ENCODE peak calls at places on chromosomes 7 and 10, in five cellular contexts. P is vagina; L is heart right ventricle; Q is neural progenitor cell; O is naive thymus-derived CD4-positive, alpha-beta T cell. R is an unnamed sample. For H3K36me3 and H3K4me1, the result is how much of the 10 kb centered on the place peaks cover.

GRCh38 chr7:149133311-149133710 is 7.2 kb upstream of the ZNF425 start:
- DNase-seq in P (no peak), L (no peak), Q (no peak), O (no peak), R (no peak)

GRCh38 chr10:7794627-7795026 is 6.7 kb downstream of the ATP5F1C start:
- DNase-seq in P (no peak), L (no peak), Q (no peak), O (no peak), R (no peak)

GRCh38 chr10:52999258-52999657 is 226.7 kb upstream of the MBL2 start:
- DNase-seq in P (no peak), L (no peak), Q (no peak), O (no peak), R (no peak)

GRCh38 chr7:100598425-100598824 is 3.7 kb upstream of the PCOLCE start:
- DNase-seq in P (no peak), L (no peak), Q (no peak), O (no peak), R (no peak)

GRCh38 chr7:96710544-96710943 is 898 bp upstream of the SEM1 start:
- DNase-seq in P (no peak), L (no peak), Q (no peak), O (no peak), R (no peak)

GRCh38 chr10:13922591-13922990 is 335.8 kb downstream of the PRPF18 start:
- DNase-seq in P (no peak), L (no peak), Q (no peak), O (no peak), R (no peak)

GRCh38 chr10:127386606-127387327 is 162.3 kb upstream of the NPS start:
- DNase-seq in P (no peak), L (no peak), Q (peak), O (no peak), R (no peak)

GRCh38 chr7:69781412-69781846 is 183.2 kb downstream of the AUTS2 start:
- DNase-seq in P (no peak), L (no peak), Q (no peak), O (no peak), R (peak)

GRCh38 chr7:129739427-129739826 is 127.9 kb downstream of the NRF1 start:
- DNase-seq in P (no peak), L (peak), Q (no peak), O (no peak), R (peak)

GRCh38 chr7:95781967-95782586 is 9.7 kb downstream of the DYNC1I1 start:
- DNase-seq in P (no peak), L (no peak), Q (no peak), O (no peak), R (no peak)

GRCh38 chr10:12050528-12050927 is 7.9 kb upstream of the UPF2 start:
- DNase-seq in P (no peak), L (no peak), Q (no peak), O (no peak), R (no peak)

GRCh38 chr10:75431180-75432111 is at the start of gene LRMDA:
- DNase-seq in P (no peak), L (peak), Q (peak), O (no peak), R (peak)

GRCh38 chr7:74094224-74095095 is 10.9 kb downstream of the LIMK1 start:
- DNase-seq in P (no peak), L (peak), Q (peak), O (peak), R (peak)

GRCh38 chr7:74097937-74098614 is 14.5 kb downstream of the LIMK1 start:
- DNase-seq in P (no peak), L (no peak), Q (no peak), O (no peak), R (no peak)

GRCh38 chr7:74101061-74101681 is 17.6 kb downstream of the LIMK1 start:
- DNase-seq in P (no peak), L (no peak), Q (no peak), O (no peak), R (no peak)

GRCh38 chr7:74103219-74103772 is 19.7 kb downstream of the LIMK1 start:
- DNase-seq in P (no peak), L (no peak), Q (no peak), O (no peak), R (no peak)

GRCh38 chr7:74099031-74099430 is 15.4 kb downstream of the LIMK1 start:
- DNase-seq in P (no peak), L (no peak), Q (no peak), O (no peak), R (no peak)
- H3K36me3 ChIP-seq in P (under half), L (half or more), Q (under half), O (under half), R (under half)

DNA sequence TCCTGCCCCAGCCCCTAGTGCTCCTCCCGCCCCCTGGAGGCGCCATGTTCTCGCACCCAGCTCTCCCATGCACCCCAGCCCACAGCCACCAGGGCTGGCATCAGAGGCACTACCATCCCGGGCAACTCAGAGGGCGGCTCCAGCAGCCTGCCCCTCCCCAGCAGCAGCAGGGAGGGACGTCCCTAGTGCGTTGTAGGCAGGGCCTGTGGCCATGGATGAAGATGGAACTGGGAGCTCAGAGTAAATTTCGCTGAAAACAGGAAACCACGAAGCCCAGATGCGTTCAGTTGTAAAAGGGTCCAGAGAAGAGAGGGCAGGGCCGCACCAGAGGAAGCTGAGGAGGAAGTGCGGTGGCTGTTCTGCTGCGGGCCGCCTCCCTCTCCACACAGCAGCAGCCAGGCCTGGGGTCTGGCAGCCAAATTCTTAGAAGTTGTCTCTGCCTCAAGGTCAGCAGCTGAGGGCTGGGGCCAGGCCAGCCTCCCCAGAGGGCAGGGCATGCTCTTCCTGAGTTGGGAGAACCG is 24.6 kb downstream of the VSIR start:
- DNase-seq in P (no peak), L (peak), Q (no peak), O (peak), R (peak)
- H3K4me1 ChIP-seq in P (half or more), L (half or more), Q (under half), O (half or more), R (under half)

DNA sequence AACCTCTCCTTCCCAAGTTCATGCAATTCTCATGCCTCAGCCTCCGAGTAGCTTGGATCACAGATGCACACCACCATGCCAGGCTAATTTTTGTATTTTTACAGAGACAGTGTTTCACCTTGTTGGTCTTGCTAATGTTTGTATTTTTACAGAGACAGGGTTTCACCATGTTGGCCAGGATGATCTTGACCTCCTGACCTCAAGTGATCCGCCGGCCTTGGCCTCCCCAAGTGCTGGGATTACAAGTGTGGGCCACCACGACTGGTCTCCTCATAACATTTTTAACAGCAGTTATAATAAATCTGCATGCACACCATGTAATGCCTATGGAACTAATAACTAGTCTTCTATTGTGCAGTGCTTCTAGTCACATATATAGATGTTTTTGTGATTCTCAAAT is 123.8 kb upstream of the VKORC1L1 start:
- DNase-seq in P (no peak), L (no peak), Q (no peak), O (no peak), R (no peak)
- H3K4me3 ChIP-seq in P (no peak), L (no peak), Q (no peak), O (no peak), R (no peak)

GRCh38 chr7:114972567-114972966 is 50.7 kb downstream of the MDFIC start:
- DNase-seq in P (no peak), L (no peak), Q (no peak), O (no peak), R (no peak)
- H3K36me3 ChIP-seq in P (under half), L (under half), Q (under half), O (under half), R (under half)

DNA sequence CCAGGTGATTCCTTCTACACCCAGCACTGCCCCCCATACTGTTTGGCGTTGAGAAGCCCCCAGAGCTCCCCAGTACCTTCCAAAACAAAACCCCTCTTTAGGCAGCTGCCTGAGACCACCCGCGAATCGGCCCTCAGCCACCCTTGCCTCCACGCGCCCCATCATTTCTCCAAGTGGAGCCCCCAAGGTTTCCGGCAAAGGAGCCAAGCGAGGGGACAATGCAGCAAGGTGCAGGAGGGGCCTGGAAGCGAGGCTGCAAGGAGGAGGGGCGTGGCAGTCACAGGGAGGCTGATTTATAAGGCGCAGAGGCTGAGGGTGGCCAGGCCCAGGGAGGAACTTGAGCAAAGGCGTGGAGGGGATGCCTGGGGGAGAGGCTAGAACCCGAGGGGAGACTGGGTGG is 16.1 kb downstream of the SLC29A3 start:
- DNase-seq in P (no peak), L (no peak), Q (no peak), O (no peak), R (no peak)
- H3K4me1 ChIP-seq in P (under half), L (under half), Q (under half), O (under half), R (under half)

DNA sequence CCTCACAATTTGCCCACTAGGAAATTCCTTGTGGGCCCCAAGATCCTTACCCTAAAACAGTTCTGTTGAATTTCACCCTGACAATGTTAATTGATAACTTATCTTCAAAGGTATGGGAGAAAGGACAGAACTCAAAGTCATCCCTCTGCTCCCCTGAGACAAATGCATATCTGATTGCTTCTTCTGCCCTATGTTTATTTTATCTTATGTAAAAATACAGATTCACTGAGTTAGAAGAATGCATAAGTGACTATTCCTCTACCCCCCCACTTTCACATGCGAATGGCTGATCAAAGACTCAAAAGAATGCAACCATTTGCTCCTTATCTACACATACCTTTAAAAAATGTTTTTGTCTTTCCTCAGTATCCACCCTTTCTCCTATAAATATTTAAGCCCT is 235.7 kb upstream of the SEMA3C start:
- DNase-seq in P (no peak), L (no peak), Q (no peak), O (no peak), R (no peak)
- H3K4me3 ChIP-seq in P (no peak), L (no peak), Q (no peak), O (no peak), R (no peak)

GRCh38 chr7:158946329-158946728 is 90.0 kb downstream of the DYNC2I1 start:
- DNase-seq in P (no peak), L (no peak), Q (no peak), O (no peak), R (no peak)

GRCh38 chr7:158944195-158944594 is 87.8 kb downstream of the DYNC2I1 start:
- DNase-seq in P (no peak), L (no peak), Q (no peak), O (no peak), R (no peak)

GRCh38 chr7:158945514-158945913 is 89.2 kb downstream of the DYNC2I1 start:
- DNase-seq in P (no peak), L (no peak), Q (no peak), O (no peak), R (no peak)

GRCh38 chr7:158943713-158944112 is 87.4 kb downstream of the DYNC2I1 start:
- DNase-seq in P (no peak), L (no peak), Q (no peak), O (no peak), R (no peak)

GRCh38 chr7:158944950-158945349 is 88.6 kb downstream of the DYNC2I1 start:
- DNase-seq in P (no peak), L (no peak), Q (no peak), O (no peak), R (no peak)
- H3K36me3 ChIP-seq in P (half or more), L (half or more), Q (under half), O (under half), R (half or more)

DNA sequence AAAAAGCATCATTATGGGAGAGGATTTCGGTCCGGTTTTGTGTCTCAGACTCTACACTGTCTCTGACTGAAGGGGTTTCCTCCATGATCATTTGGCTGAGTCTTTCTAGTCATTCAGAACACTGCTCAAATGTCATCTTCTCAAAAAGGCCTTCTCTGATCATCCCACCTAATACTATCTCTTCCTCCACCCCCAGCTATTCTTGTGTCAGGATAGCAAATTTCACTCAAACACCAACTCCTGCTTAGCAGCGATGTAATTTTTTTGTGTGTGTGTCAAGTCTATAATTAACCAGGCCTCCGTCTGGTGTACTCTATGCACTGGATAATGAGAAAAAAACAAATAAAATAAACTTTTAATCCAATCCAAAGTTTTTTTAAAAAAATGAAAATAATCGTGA is 200.4 kb downstream of the KCND2 start:
- DNase-seq in P (no peak), L (no peak), Q (no peak), O (no peak), R (no peak)
- H3K4me1 ChIP-seq in P (under half), L (under half), Q (under half), O (under half), R (under half)

GRCh38 chr10:10830316-10831061 is 187.2 kb upstream of the CELF2 start:
- DNase-seq in P (no peak), L (no peak), Q (no peak), O (no peak), R (no peak)

GRCh38 chr10:10831085-10831484 is 186.6 kb upstream of the CELF2 start:
- DNase-seq in P (no peak), L (no peak), Q (no peak), O (no peak), R (no peak)

DNA sequence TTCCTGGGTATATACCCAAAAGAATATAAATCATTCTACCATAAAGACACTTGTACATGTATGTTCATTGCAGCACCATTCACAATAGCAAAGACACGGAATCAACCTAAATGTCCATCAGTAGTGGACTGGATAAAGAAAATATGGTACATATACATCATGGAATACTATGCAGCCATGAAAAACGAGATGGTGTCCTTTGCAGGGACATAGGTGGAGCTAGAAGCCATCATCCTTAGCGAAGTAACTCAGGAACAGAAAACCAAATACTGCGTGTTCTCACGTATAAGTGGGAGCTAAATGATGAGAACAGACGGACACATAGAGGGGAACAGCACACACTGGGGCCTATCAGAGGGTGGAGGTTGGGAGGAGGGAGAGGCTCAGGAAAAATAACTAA is 183.7 kb upstream of the CELF2 start:
- DNase-seq in P (no peak), L (no peak), Q (no peak), O (no peak), R (no peak)
- H3K4me3 ChIP-seq in P (no peak), L (no peak), Q (no peak), O (no peak), R (no peak)